ENCODE peak calls at places on chromosome 16, in seven cellular contexts. M is HCT116, G is H9, T is GM13977, S is foreskin keratinocyte, P is pancreas, K is fibroblast of pulmonary artery. N is an unnamed sample.

GRCh38 chr16:27721548-27722265 is 171.8 kb downstream of the KATNIP start:
- DNase-seq in G (no peak), S (no peak), T (no peak), P (peak), M (no peak), K (peak), N (no peak)

GRCh38 chr16:3490911-3491629 is 4.2 kb downstream of the C16orf90 start:
- DNase-seq in S (no peak), P (no peak), T (peak), M (no peak), G (no peak), K (no peak), N (no peak)

GRCh38 chr16:85668676-85669424 is 19.9 kb downstream of the GINS2 start:
- DNase-seq in K (no peak), G (no peak), S (no peak), P (no peak), T (no peak), M (no peak), N (no peak)

GRCh38 chr16:2776500-2777139 is 460 bp downstream of the ELOB start:
- DNase-seq in K (no peak), G (no peak), M (no peak), S (no peak), P (no peak), T (peak), N (peak)

GRCh38 chr16:80580109-80580832 is 39.5 kb downstream of the DYNLRB2 start:
- DNase-seq in S (peak), P (no peak), K (peak), T (peak), G (no peak), M (no peak), N (peak)

GRCh38 chr16:85634747-85635544 is 21.8 kb downstream of the GSE1 start:
- DNase-seq in S (no peak), P (no peak), M (no peak), K (no peak), G (peak), T (no peak), N (no peak)

GRCh38 chr16:85898521-85899442 is at the start of gene IRF8:
- DNase-seq in K (peak), M (no peak), G (peak), T (peak), S (no peak), P (peak), N (peak)

GRCh38 chr16:11429113-11429512 is 83.9 kb downstream of the RMI2 start:
- DNase-seq in K (no peak), T (no peak), G (no peak), P (no peak), S (no peak), M (no peak), N (no peak)

GRCh38 chr16:14354561-14355351 is 275.3 kb downstream of the PARN start:
- DNase-seq in P (no peak), S (no peak), M (no peak), K (peak), T (peak), G (no peak), N (peak)

GRCh38 chr16:56679078-56679730 is 3.1 kb upstream of the MT1X start:
- DNase-seq in S (no peak), T (no peak), G (no peak), M (no peak), K (no peak), P (no peak), N (no peak)

GRCh38 chr16:27434141-27435051 is 32.4 kb downstream of the IL21R start:
- DNase-seq in M (no peak), P (peak), S (no peak), G (peak), K (no peak), T (no peak), N (no peak)

GRCh38 chr16:21302898-21303528 is 24.9 kb upstream of the CRYM start:
- DNase-seq in S (peak), M (peak), K (peak), T (peak), G (no peak), P (no peak), N (peak)

GRCh38 chr16:14278749-14279148 is 207.6 kb downstream of the MRTFB start:
- DNase-seq in P (no peak), T (no peak), S (no peak), M (no peak), K (no peak), G (no peak), N (no peak)

GRCh38 chr16:19113577-19114358 is at the start of gene ITPRIPL2:
- DNase-seq in G (peak), T (peak), S (peak), P (peak), M (peak), K (peak), N (peak)

GRCh38 chr16:24745791-24746190 is 16.3 kb downstream of the TNRC6A start:
- DNase-seq in P (no peak), M (no peak), S (no peak), T (no peak), G (no peak), K (no peak), N (no peak)

GRCh38 chr16:2756288-2757015 is 4.0 kb downstream of the SRRM2 start:
- DNase-seq in T (no peak), P (no peak), M (no peak), G (no peak), S (no peak), K (no peak), N (no peak)

GRCh38 chr16:24568392-24568791 is 29.0 kb downstream of the RBBP6 start:
- DNase-seq in M (no peak), P (no peak), S (peak), G (no peak), K (peak), T (no peak), N (no peak)

GRCh38 chr16:87252269-87252970 is 64.8 kb downstream of the C16orf95 start:
- DNase-seq in P (no peak), T (no peak), K (no peak), S (no peak), G (no peak), M (no peak), N (no peak)

GRCh38 chr16:27272076-27272475 is 3.5 kb upstream of the NSMCE1 start:
- DNase-seq in P (no peak), S (no peak), G (no peak), M (no peak), T (no peak), K (no peak), N (no peak)

DNA sequence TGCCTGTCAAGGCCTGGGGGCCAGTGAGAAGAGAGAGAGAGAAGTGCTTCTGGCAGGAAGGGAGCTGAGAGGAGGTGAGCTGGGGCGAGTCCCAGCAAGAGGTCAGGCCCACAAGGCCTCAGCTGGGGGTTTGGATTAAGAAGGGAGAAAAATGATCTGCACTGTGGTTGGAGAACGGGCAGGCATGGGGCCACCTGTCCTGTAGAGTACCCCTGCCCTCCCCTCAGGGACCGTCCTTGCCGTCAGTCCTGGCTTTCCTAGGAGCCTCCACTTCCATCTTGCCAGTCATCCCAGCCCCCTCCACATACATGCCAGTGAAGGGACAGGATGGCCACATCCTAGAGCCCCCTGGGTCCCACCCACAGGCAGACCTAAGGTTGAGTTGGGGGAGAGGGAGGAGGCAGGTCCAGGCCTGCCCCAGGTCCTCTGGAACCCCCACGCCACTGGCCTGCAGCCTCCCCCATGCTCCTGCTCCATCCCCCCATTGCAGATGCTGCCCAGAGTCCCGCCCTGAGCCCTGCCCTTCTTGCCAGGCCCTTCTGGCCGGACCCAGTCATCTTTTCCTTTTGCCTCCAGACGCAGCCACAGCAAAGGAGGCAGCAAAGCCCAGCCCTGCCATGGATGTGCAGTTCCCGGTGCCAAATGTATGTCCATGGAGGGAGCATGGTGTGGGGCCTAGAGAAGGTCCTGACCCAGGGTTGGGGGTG is 18.9 kb downstream of the KATNB1 start:
- DNase-seq in M (no peak), K (no peak), T (no peak), P (no peak), G (no peak), S (no peak), N (no peak)
- TF ChIP-seq CTCF in M (no peak), K (no peak), T (no peak), P (no peak), G (no peak), S (no peak), N (no peak)

DNA sequence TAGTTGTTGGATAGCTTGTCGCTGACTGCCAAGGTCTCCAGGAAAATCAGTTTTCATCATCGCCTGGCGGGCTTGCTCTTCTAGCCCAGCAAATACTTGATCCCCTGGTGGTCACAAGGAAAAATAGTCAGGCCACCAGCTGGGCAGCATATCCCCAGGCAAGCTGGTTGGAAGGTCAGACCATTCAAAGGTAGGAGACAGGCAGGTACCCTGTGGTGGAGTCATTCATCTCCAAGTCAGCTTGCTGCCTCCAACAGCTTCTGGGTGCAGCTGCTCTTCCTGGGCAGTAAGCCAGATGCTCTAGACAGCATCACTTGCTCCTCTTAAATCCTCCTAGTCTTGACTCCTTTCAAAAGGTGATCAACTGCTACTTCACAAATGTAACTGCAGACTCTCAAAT is 16.0 kb downstream of the ZNF821 start:
- DNase-seq in P (no peak), S (no peak), G (peak), T (no peak), K (no peak), M (no peak), N (no peak)
- TF ChIP-seq CTCF in P (no peak), S (no peak), G (peak), T (no peak), K (peak), M (peak), N (no peak)

DNA sequence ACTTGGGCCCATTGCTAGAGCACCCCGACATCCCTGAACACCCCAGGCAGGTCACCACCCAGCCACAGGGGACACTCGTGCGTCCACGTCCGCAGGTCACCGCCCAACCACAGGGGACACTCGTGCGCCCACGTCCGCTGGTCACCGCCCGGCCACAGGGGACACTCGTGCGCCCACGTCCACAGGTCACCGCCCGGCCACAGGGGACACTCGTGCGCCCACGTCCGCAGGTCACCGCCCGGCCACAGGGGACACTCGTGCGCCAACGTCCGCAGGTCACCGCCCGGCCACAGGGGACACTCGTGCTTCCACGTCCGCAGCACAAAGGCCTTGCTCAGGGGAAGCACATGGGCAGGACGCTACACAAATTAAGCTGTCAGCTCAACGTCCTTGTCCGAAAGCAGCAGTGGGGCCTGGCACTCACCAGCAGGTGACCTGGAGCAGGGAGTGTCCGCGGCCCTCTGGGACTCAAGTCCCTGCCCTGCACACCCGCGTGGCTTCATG is 17.7 kb downstream of the GALNS start:
- DNase-seq in S (no peak), P (no peak), M (no peak), G (no peak), T (no peak), K (no peak), N (no peak)
- TF ChIP-seq CTCF in S (no peak), P (no peak), M (peak), G (peak), T (peak), K (no peak), N (peak)

GRCh38 chr16:54929090-54930033 is 1.3 kb upstream of the IRX5 start:
- DNase-seq in P (peak), T (peak), K (peak), M (peak), G (peak), S (peak), N (peak)
- TF ChIP-seq CTCF in P (no peak), T (no peak), K (peak), M (no peak), G (peak), S (peak), N (no peak)

GRCh38 chr16:53372942-53373871 is 61.1 kb upstream of the RBL2 start:
- DNase-seq in S (peak), T (peak), K (no peak), G (peak), M (peak), P (peak), N (peak)
- TF ChIP-seq CTCF in S (peak), T (peak), K (no peak), G (no peak), M (no peak), P (no peak), N (no peak)

GRCh38 chr16:83200005-83200779 is 573.4 kb downstream of the CDH13 start:
- DNase-seq in K (peak), T (no peak), M (no peak), G (peak), S (peak), P (peak), N (peak)
- TF ChIP-seq CTCF in K (peak), T (no peak), M (no peak), G (peak), S (no peak), P (no peak), N (peak)

GRCh38 chr16:68972720-68973119 is 129.4 kb downstream of the TANGO6 start:
- DNase-seq in K (peak), G (peak), S (peak), M (no peak), T (no peak), P (no peak), N (no peak)
- TF ChIP-seq CTCF in K (peak), G (peak), S (peak), M (peak), T (no peak), P (no peak), N (no peak)